ENCODE peak calls at places on chromosomes 13 and 19, in seven cellular contexts. O, K, R, T, N, X and J are unnamed samples.

GRCh38 chr19:38693380-38694223 is 46.2 kb downstream of the ACTN4 start:
- DNase-seq in O (peak; percentile 81), N (peak; percentile 75), K (no peak), X (no peak), T (peak; percentile 67), R (peak; percentile 76), J (no peak)

GRCh38 chr13:90689111-90689510 is 658.4 kb upstream of the MIR17HG start:
- DNase-seq in K (no peak), X (no peak), T (no peak), R (no peak), O (no peak), N (no peak), J (no peak)

GRCh38 chr13:52862358-52863206 is 14.1 kb upstream of the PCDH8 start:
- DNase-seq in N (no peak), K (no peak), T (no peak), R (no peak), O (peak; percentile 2), X (no peak), J (no peak)

GRCh38 chr13:106349080-106349841 is 186.2 kb downstream of the EFNB2 start:
- DNase-seq in R (peak; percentile 36), T (no peak), O (no peak), N (no peak), K (no peak), X (no peak), J (no peak)

GRCh38 chr13:23695711-23696512 is 125.7 kb downstream of the TNFRSF19 start:
- DNase-seq in T (peak; percentile 83), O (no peak), K (no peak), N (no peak), X (no peak), R (no peak), J (no peak)

GRCh38 chr19:3192684-3193083 is 7.0 kb downstream of the NCLN start:
- DNase-seq in N (no peak), K (no peak), X (no peak), R (no peak), O (no peak), T (no peak), J (no peak)

GRCh38 chr13:30423891-30424290 is 1.6 kb downstream of the UBE2L5 start:
- DNase-seq in O (no peak), N (no peak), K (no peak), R (no peak), T (no peak), X (no peak), J (no peak)

GRCh38 chr13:41060723-41061074 is 610 bp upstream of the WBP4 start:
- DNase-seq in N (peak; percentile 84), K (no peak), X (peak; percentile 66), T (peak; percentile 75), O (no peak), R (peak; percentile 73), J (peak; percentile 92)

GRCh38 chr19:7506385-7507328 is 9.2 kb upstream of the ZNF358 start:
- DNase-seq in T (peak; percentile 71), N (peak; percentile 81), K (peak; percentile 78), R (peak; percentile 79), O (peak; percentile 89), X (peak; percentile 38), J (no peak)

GRCh38 chr19:49491030-49491803 is 3.8 kb downstream of the RPL13A start:
- DNase-seq in K (no peak), N (no peak), T (no peak), X (no peak), R (no peak), O (no peak), J (no peak)

GRCh38 chr19:30479231-30479630 is 107.0 kb downstream of the ZNF536 start:
- DNase-seq in N (peak; percentile 75), X (no peak), R (no peak), T (no peak), O (no peak), K (no peak), J (no peak)

GRCh38 chr19:17385878-17386611 is 8.0 kb downstream of the CCDC194 start:
- DNase-seq in K (peak; percentile 65), N (peak; percentile 23), O (peak; percentile 69), R (peak; percentile 65), X (peak; percentile 33), T (peak; percentile 82), J (no peak)

GRCh38 chr13:103884139-103884723 is 818.0 kb upstream of the SLC10A2 start:
- DNase-seq in N (no peak), T (no peak), R (no peak), O (no peak), X (no peak), K (no peak), J (no peak)

GRCh38 chr19:58154679-58155648 is 4.4 kb upstream of the ZNF329 start:
- DNase-seq in K (peak; percentile 97), O (peak; percentile 96), X (peak; percentile 90), N (peak; percentile 90), R (peak; percentile 96), T (peak; percentile 96), J (peak; percentile 98)

GRCh38 chr19:58145849-58146248 is 4.7 kb downstream of the ZNF329 start:
- DNase-seq in R (no peak), T (no peak), O (no peak), N (no peak), X (no peak), K (no peak), J (no peak)

GRCh38 chr19:58154287-58154678 is 3.7 kb upstream of the ZNF329 start:
- DNase-seq in O (peak; percentile 57), X (no peak), N (peak; percentile 50), T (peak; percentile 26), R (peak; percentile 64), K (peak; percentile 75), J (no peak)

GRCh38 chr19:58153386-58153785 is 2.8 kb upstream of the ZNF329 start:
- DNase-seq in O (no peak), R (no peak), T (no peak), K (no peak), X (no peak), N (no peak), J (no peak)

GRCh38 chr19:58150328-58150921 is at the start of gene ZNF329:
- DNase-seq in T (peak; percentile 93), N (peak; percentile 74), K (peak; percentile 93), X (peak; percentile 33), R (peak; percentile 82), O (peak; percentile 85), J (peak; percentile 95)
- TF ChIP-seq CTCF in T (no peak), N (no peak), K (no peak), X (no peak), R (no peak), O (no peak), J (no peak)

GRCh38 chr19:8638078-8638619 is 7.7 kb downstream of the NFILZ start:
- DNase-seq in R (peak; percentile 78), T (no peak), K (peak; percentile 79), X (no peak), O (peak; percentile 36), N (peak; percentile 61), J (no peak)

GRCh38 chr19:8641908-8642547 is 11.6 kb downstream of the NFILZ start:
- DNase-seq in R (peak; percentile 90), X (no peak), N (peak; percentile 67), O (peak; percentile 80), T (peak; percentile 53), K (no peak), J (no peak)

GRCh38 chr19:8640402-8641004 is 10.1 kb downstream of the NFILZ start:
- DNase-seq in R (no peak), X (no peak), T (no peak), N (peak; percentile 74), K (peak; percentile 88), O (no peak), J (no peak)

GRCh38 chr19:8641221-8641907 is 10.9 kb downstream of the NFILZ start:
- DNase-seq in K (no peak), N (no peak), O (no peak), R (no peak), X (no peak), T (no peak), J (no peak)

DNA sequence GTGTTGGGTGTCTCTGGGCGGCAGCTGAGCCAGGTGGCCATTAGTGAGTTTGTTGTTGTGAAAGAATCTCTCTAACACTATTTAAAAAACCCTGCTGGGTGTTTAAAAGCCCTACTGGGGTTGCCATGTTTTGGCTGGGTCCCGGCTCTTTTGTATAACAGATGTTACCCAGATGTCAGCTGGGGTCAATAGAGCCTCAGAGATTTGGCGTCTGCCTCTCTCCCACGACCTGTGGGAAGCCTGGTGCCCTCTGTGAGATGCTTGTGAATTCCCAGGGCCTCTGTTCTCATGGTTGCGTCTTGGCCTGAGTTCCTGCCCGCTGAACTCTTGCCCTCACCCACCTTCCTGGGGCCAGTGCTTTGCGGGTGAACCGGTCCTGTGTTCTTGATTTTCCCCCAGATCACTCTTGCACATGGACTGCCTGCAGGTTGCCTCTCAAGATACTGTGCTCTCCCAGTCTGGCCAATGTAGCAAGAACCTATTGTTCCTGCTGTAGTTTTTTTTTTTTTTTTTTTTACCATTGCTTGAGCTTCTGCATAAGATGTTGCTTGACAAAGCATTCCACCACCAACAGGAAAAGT is 9.5 kb downstream of the NFILZ start:
- DNase-seq in N (peak; percentile 76), O (peak; percentile 40), R (peak; percentile 78), K (peak; percentile 77), X (no peak), T (no peak), J (no peak)
- TF ChIP-seq CTCF in N (no peak), O (no peak), R (no peak), K (no peak), X (no peak), T (no peak), J (no peak)

GRCh38 chr19:5447700-5448311 is 7.4 kb upstream of the ZNRF4 start:
- DNase-seq in T (no peak), R (no peak), O (no peak), N (peak; percentile 34), X (no peak), K (no peak), J (no peak)
- TF ChIP-seq CTCF in T (no peak), R (no peak), O (no peak), N (no peak), X (no peak), K (no peak), J (no peak)

GRCh38 chr19:44585371-44586141 is 27.8 kb upstream of the IGSF23 start:
- DNase-seq in K (peak; percentile 43), T (no peak), R (peak; percentile 49), X (no peak), O (peak; percentile 61), N (peak; percentile 51), J (no peak)
- TF ChIP-seq CTCF in K (peak; percentile 32), T (no peak), R (peak; percentile 23), X (no peak), O (peak; percentile 36), N (peak; percentile 33), J (peak; percentile 52)

DNA sequence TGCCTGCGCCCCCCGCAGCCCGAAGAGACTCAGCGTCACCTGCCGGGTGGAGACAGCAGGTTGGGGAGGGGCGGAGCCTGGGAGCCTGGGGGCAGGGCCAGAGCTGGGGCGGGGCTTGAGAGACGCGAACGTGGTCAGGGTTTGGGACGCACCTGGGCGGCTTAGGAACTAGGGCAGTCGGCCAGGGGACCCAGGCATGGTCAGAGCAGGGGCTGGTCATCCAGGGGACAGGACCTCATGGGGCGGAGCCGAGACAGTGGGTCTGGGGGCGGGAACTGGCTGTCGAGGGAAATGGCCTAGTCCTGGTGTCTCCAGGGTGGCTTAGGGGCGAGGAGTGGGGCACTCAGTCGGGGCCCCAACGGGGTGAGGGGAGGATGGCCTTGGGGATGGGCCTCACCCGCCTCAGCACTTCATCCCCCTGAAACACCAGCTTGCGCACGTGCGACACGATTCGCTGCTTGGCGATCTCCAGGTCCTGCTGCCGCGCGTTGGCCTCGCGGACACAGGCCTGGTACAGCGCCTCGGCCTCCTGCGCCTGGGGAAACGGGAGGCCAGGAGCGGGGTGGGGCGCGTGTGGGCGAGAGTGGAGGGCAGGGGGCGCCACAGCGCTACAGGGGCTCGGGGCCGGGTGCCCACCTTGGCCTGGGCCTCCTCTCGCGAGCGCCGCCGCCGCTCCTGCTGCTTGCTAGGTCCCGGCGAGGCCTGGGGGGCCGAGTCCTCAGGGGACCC is 5.8 kb downstream of the GMIP start:
- DNase-seq in O (no peak), K (no peak), X (no peak), N (no peak), R (no peak), T (no peak), J (peak; percentile 92)
- TF ChIP-seq CTCF in O (no peak), K (no peak), X (no peak), N (no peak), R (no peak), T (no peak), J (no peak)